ENCODE peak calls at places on chromosome 1, in four cellular contexts. Y is activated CD8-positive, alpha-beta memory T cell treated with anti-CD3 and anti-CD28 coated beads for 48 hours; C is H7; P is small intestine. A is an unnamed sample.

GRCh38 chr1:183061194-183061593 is 38.0 kb downstream of the LAMC1 start:
- DNase-seq in P (no peak), Y (no peak), C (no peak), A (no peak)

GRCh38 chr1:236167578-236167977 is 25.2 kb downstream of the GPR137B start:
- DNase-seq in C (no peak), Y (no peak), P (no peak), A (no peak)

GRCh38 chr1:165793951-165794350 is 25.3 kb upstream of the TMCO1 start:
- DNase-seq in P (no peak), Y (no peak), C (no peak), A (no peak)

GRCh38 chr1:112712701-112713128 is 2.4 kb downstream of the PPM1J start:
- DNase-seq in C (no peak), Y (no peak), P (no peak), A (peak)

GRCh38 chr1:159172599-159173291 is 1.3 kb downstream of the CADM3 start:
- DNase-seq in C (peak), Y (no peak), P (no peak), A (peak)

GRCh38 chr1:216836316-216836715 is 113.1 kb upstream of the ESRRG start:
- DNase-seq in P (no peak), Y (no peak), C (no peak), A (no peak)

GRCh38 chr1:59971464-59971911 is 44.9 kb upstream of the CYP2J2 start:
- DNase-seq in P (peak), Y (peak), C (peak), A (peak)

GRCh38 chr1:178093958-178094751 is at the start of gene RASAL2:
- DNase-seq in P (peak), Y (no peak), C (peak), A (peak)

GRCh38 chr1:103948526-103948925 is 198.8 kb downstream of the AMY1C start:
- DNase-seq in P (no peak), C (no peak), Y (no peak), A (peak)

GRCh38 chr1:31135973-31136600 is 70.6 kb upstream of the PUM1 start:
- DNase-seq in C (no peak), Y (no peak), P (no peak), A (no peak)

GRCh38 chr1:247935781-247936180 is 11.1 kb downstream of the OR2AJ1 start:
- DNase-seq in Y (no peak), C (no peak), P (no peak), A (no peak)

GRCh38 chr1:165492845-165493244 is 47.9 kb upstream of the RXRG start:
- DNase-seq in P (no peak), C (no peak), Y (no peak), A (no peak)

GRCh38 chr1:198607714-198608113 is 31.1 kb upstream of the PTPRC start:
- DNase-seq in C (no peak), Y (no peak), P (no peak), A (no peak)

GRCh38 chr1:30310966-30311742 is 412.2 kb downstream of the MATN1 start:
- DNase-seq in Y (no peak), C (peak), P (no peak), A (no peak)

GRCh38 chr1:208820600-208821232 is 576.5 kb upstream of the PLXNA2 start:
- DNase-seq in C (no peak), P (no peak), Y (no peak), A (no peak)

GRCh38 chr1:211420389-211420788 is 71.6 kb downstream of the RD3 start:
- DNase-seq in P (peak), Y (no peak), C (peak), A (peak)

GRCh38 chr1:150256193-150256548 is 1.4 kb upstream of the CA14 start:
- DNase-seq in C (no peak), P (no peak), Y (no peak), A (peak)

GRCh38 chr1:65554829-65555228 is 134.4 kb downstream of the LEPR start:
- DNase-seq in Y (no peak), P (no peak), C (no peak), A (no peak)

GRCh38 chr1:178869114-178869697 is 1.7 kb downstream of the ANGPTL1 start:
- DNase-seq in C (peak), P (no peak), Y (no peak), A (peak)

GRCh38 chr1:230431517-230431916 is 5.4 kb upstream of the PGBD5 start:
- DNase-seq in Y (no peak), C (no peak), P (no peak), A (no peak)

GRCh38 chr1:6466023-6466422 is at the start of gene TNFRSF25:
- DNase-seq in P (no peak), C (peak), Y (no peak), A (peak)

GRCh38 chr1:18283601-18284385 is 176.2 kb downstream of the IGSF21 start:
- DNase-seq in P (no peak), Y (no peak), C (no peak), A (no peak)

GRCh38 chr1:209202826-209203439 is 380.6 kb upstream of the CAMK1G start:
- DNase-seq in P (peak), Y (no peak), C (peak), A (peak)

GRCh38 chr1:59183918-59184317 is 113.0 kb upstream of the FGGY start:
- DNase-seq in P (no peak), C (no peak), Y (no peak), A (no peak)

GRCh38 chr1:31715097-31715872 is 11.5 kb upstream of the COL16A1 start:
- DNase-seq in Y (no peak), P (peak), C (peak), A (peak)

GRCh38 chr1:220164517-220164916 is 70.6 kb downstream of the IARS2 start:
- DNase-seq in C (no peak), Y (no peak), P (no peak), A (no peak)

GRCh38 chr1:55380313-55380970 is 165.3 kb upstream of the USP24 start:
- DNase-seq in P (no peak), C (no peak), Y (no peak), A (no peak)

GRCh38 chr1:181743878-181744312 is 260.6 kb downstream of the CACNA1E start:
- DNase-seq in P (no peak), Y (no peak), C (no peak), A (no peak)

GRCh38 chr1:110749960-110750359 is 75.2 kb upstream of the KCNA3 start:
- DNase-seq in P (no peak), Y (no peak), C (no peak), A (no peak)

GRCh38 chr1:115833806-115834205 is 7.1 kb downstream of the NHLH2 start:
- DNase-seq in C (peak), P (no peak), Y (no peak), A (peak)

GRCh38 chr1:167795810-167796740 is 74.3 kb downstream of the MPZL1 start:
- DNase-seq in C (no peak), P (no peak), Y (no peak), A (peak)

GRCh38 chr1:198106007-198106406 is 50.8 kb upstream of the NEK7 start:
- DNase-seq in C (no peak), Y (no peak), P (no peak), A (peak)

GRCh38 chr1:185157599-185158469 is 867 bp downstream of the SWT1 start:
- DNase-seq in Y (no peak), C (no peak), P (peak), A (peak)

GRCh38 chr1:235430991-235431390 is 63.8 kb downstream of the TBCE start:
- DNase-seq in Y (no peak), C (no peak), P (no peak), A (no peak)

GRCh38 chr1:185559684-185560310 is 174.4 kb upstream of the HMCN1 start:
- DNase-seq in P (peak), Y (peak), C (peak), A (peak)

GRCh38 chr1:182723195-182723594 is 38.8 kb upstream of the RGS8 start:
- DNase-seq in Y (no peak), C (no peak), P (no peak), A (no peak)

GRCh38 chr1:197076585-197076984 is 9.5 kb upstream of the F13B start:
- DNase-seq in C (no peak), Y (no peak), P (no peak), A (no peak)

A was measured in mesendoderm.